ENCODE peak calls at places on chromosome 6, in six cellular contexts. One of them, this sample, is unnamed.

GRCh38 chr6:13402711-13403110 is 74.4 kb upstream of the TBC1D7 start:
- DNase-seq in AG09309: no peak
- DNase-seq in spleen: no peak
- DNase-seq in GM10248: no peak
- DNase-seq in fibroblast of the aortic adventitia: peak
- DNase-seq in WERI-Rb-1: no peak
- DNase-seq in this sample: no peak

GRCh38 chr6:16252696-16253299 is 14.4 kb downstream of the GMPR start:
- DNase-seq in AG09309: no peak
- DNase-seq in spleen: no peak
- DNase-seq in GM10248: no peak
- DNase-seq in fibroblast of the aortic adventitia: no peak
- DNase-seq in WERI-Rb-1: no peak
- DNase-seq in this sample: no peak

GRCh38 chr6:17501442-17501841 is 98.7 kb upstream of the FAM8A1 start:
- DNase-seq in AG09309: no peak
- DNase-seq in spleen: no peak
- DNase-seq in GM10248: no peak
- DNase-seq in fibroblast of the aortic adventitia: no peak
- DNase-seq in WERI-Rb-1: no peak
- DNase-seq in this sample: no peak

GRCh38 chr6:125747589-125748533 is 1.6 kb upstream of the HEY2 start:
- DNase-seq in AG09309: no peak
- DNase-seq in spleen: peak
- DNase-seq in GM10248: no peak
- DNase-seq in fibroblast of the aortic adventitia: no peak
- DNase-seq in WERI-Rb-1: peak
- DNase-seq in this sample: peak

GRCh38 chr6:912871-913663 is 220.1 kb upstream of the EXOC2 start:
- DNase-seq in AG09309: peak
- DNase-seq in spleen: no peak
- DNase-seq in GM10248: peak
- DNase-seq in fibroblast of the aortic adventitia: peak
- DNase-seq in WERI-Rb-1: peak
- DNase-seq in this sample: no peak

GRCh38 chr6:86537311-86537861 is 399.9 kb upstream of the HTR1E start:
- DNase-seq in AG09309: no peak
- DNase-seq in spleen: no peak
- DNase-seq in GM10248: no peak
- DNase-seq in fibroblast of the aortic adventitia: no peak
- DNase-seq in WERI-Rb-1: no peak
- DNase-seq in this sample: no peak

GRCh38 chr6:139932671-139933070 is 558.2 kb upstream of the CITED2 start:
- DNase-seq in AG09309: no peak
- DNase-seq in spleen: no peak
- DNase-seq in GM10248: no peak
- DNase-seq in fibroblast of the aortic adventitia: no peak
- DNase-seq in WERI-Rb-1: no peak
- DNase-seq in this sample: no peak

GRCh38 chr6:15439410-15440022 is 193.6 kb downstream of the JARID2 start:
- DNase-seq in AG09309: no peak
- DNase-seq in spleen: no peak
- DNase-seq in GM10248: no peak
- DNase-seq in fibroblast of the aortic adventitia: no peak
- DNase-seq in WERI-Rb-1: peak
- DNase-seq in this sample: no peak

GRCh38 chr6:143206550-143206949 is 145.9 kb downstream of the AIG1 start:
- DNase-seq in AG09309: no peak
- DNase-seq in spleen: no peak
- DNase-seq in GM10248: no peak
- DNase-seq in fibroblast of the aortic adventitia: no peak
- DNase-seq in WERI-Rb-1: no peak
- DNase-seq in this sample: no peak

GRCh38 chr6:123965894-123966293 is 162.2 kb downstream of the NKAIN2 start:
- DNase-seq in AG09309: no peak
- DNase-seq in spleen: no peak
- DNase-seq in GM10248: no peak
- DNase-seq in fibroblast of the aortic adventitia: no peak
- DNase-seq in WERI-Rb-1: no peak
- DNase-seq in this sample: no peak
- TF ChIP-seq CTCF in AG09309: no peak
- TF ChIP-seq CTCF in spleen: no peak
- TF ChIP-seq CTCF in GM10248: no peak
- TF ChIP-seq CTCF in fibroblast of the aortic adventitia: no peak
- TF ChIP-seq CTCF in WERI-Rb-1: peak
- TF ChIP-seq CTCF in this sample: peak

GRCh38 chr6:22959571-22959970 is 390.2 kb downstream of the HDGFL1 start:
- DNase-seq in AG09309: no peak
- DNase-seq in spleen: no peak
- DNase-seq in GM10248: no peak
- DNase-seq in fibroblast of the aortic adventitia: no peak
- DNase-seq in WERI-Rb-1: no peak
- DNase-seq in this sample: no peak
- TF ChIP-seq CTCF in AG09309: no peak
- TF ChIP-seq CTCF in spleen: no peak
- TF ChIP-seq CTCF in GM10248: no peak
- TF ChIP-seq CTCF in fibroblast of the aortic adventitia: no peak
- TF ChIP-seq CTCF in WERI-Rb-1: no peak
- TF ChIP-seq CTCF in this sample: no peak

GRCh38 chr6:157203764-157204163 is 119.6 kb downstream of the TMEM242 start:
- DNase-seq in AG09309: no peak
- DNase-seq in spleen: no peak
- DNase-seq in GM10248: no peak
- DNase-seq in fibroblast of the aortic adventitia: no peak
- DNase-seq in WERI-Rb-1: no peak
- DNase-seq in this sample: no peak

GRCh38 chr6:157205473-157206358 is 117.6 kb downstream of the TMEM242 start:
- DNase-seq in AG09309: no peak
- DNase-seq in spleen: no peak
- DNase-seq in GM10248: no peak
- DNase-seq in fibroblast of the aortic adventitia: no peak
- DNase-seq in WERI-Rb-1: no peak
- DNase-seq in this sample: no peak

GRCh38 chr6:157200611-157201010 is 122.7 kb downstream of the TMEM242 start:
- DNase-seq in AG09309: no peak
- DNase-seq in spleen: peak
- DNase-seq in GM10248: no peak
- DNase-seq in fibroblast of the aortic adventitia: no peak
- DNase-seq in WERI-Rb-1: no peak
- DNase-seq in this sample: no peak

GRCh38 chr6:157201083-157201482 is 122.2 kb downstream of the TMEM242 start:
- DNase-seq in AG09309: no peak
- DNase-seq in spleen: no peak
- DNase-seq in GM10248: no peak
- DNase-seq in fibroblast of the aortic adventitia: no peak
- DNase-seq in WERI-Rb-1: no peak
- DNase-seq in this sample: no peak

GRCh38 chr6:157203312-157203744 is 120.0 kb downstream of the TMEM242 start:
- DNase-seq in AG09309: no peak
- DNase-seq in spleen: no peak
- DNase-seq in GM10248: peak
- DNase-seq in fibroblast of the aortic adventitia: no peak
- DNase-seq in WERI-Rb-1: no peak
- DNase-seq in this sample: no peak
- TF ChIP-seq CTCF in AG09309: no peak
- TF ChIP-seq CTCF in spleen: no peak
- TF ChIP-seq CTCF in GM10248: no peak
- TF ChIP-seq CTCF in fibroblast of the aortic adventitia: no peak
- TF ChIP-seq CTCF in WERI-Rb-1: no peak
- TF ChIP-seq CTCF in this sample: no peak

GRCh38 chr6:34146021-34146782 is at the start of gene GRM4:
- DNase-seq in AG09309: no peak
- DNase-seq in spleen: peak
- DNase-seq in GM10248: no peak
- DNase-seq in fibroblast of the aortic adventitia: no peak
- DNase-seq in WERI-Rb-1: peak
- DNase-seq in this sample: no peak
- TF ChIP-seq CTCF in AG09309: no peak
- TF ChIP-seq CTCF in spleen: no peak
- TF ChIP-seq CTCF in GM10248: no peak
- TF ChIP-seq CTCF in fibroblast of the aortic adventitia: no peak
- TF ChIP-seq CTCF in WERI-Rb-1: peak
- TF ChIP-seq CTCF in this sample: no peak

DNA sequence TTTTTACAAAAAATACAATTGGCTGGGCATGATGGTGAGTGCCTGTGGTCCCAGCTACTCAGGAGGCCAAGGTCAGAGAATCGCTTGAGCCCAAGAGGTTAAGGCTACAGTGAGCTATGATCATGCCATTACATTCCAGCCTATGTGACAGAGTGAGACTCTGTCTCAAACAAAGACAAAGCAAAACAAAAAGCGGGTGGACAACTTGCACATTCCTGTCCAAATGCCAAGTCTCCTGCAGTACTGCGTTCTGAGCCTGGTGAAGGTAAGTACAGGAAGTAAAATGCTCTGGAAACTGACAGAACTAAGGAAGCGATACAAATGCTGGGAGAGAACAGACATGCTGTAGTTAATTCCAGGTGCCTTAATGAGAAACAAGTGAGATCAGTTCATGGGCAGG is 20.4 kb upstream of the TMEM242 start:
- DNase-seq in AG09309: no peak
- DNase-seq in spleen: no peak
- DNase-seq in GM10248: no peak
- DNase-seq in fibroblast of the aortic adventitia: no peak
- DNase-seq in WERI-Rb-1: no peak
- DNase-seq in this sample: no peak
- TF ChIP-seq CTCF in AG09309: no peak
- TF ChIP-seq CTCF in spleen: no peak
- TF ChIP-seq CTCF in GM10248: no peak
- TF ChIP-seq CTCF in fibroblast of the aortic adventitia: no peak
- TF ChIP-seq CTCF in WERI-Rb-1: no peak
- TF ChIP-seq CTCF in this sample: no peak